ENCODE peak calls at places on chromosome X, in eight cellular contexts. One of them, this sample, is unnamed.

GRCh38 chrX:41758391-41758790 is 34.4 kb downstream of the GPR82 start:
- DNase-seq in left ventricle myocardium inferior: no peak
- DNase-seq in hepatocyte: no peak
- DNase-seq in tibial artery: no peak
- DNase-seq in IMR-90: no peak
- DNase-seq in PC-3: no peak
- DNase-seq in heart right ventricle: no peak
- DNase-seq in adipocyte: no peak
- DNase-seq in this sample: no peak

GRCh38 chrX:17608898-17609297 is 128.4 kb upstream of the SCML1 start:
- DNase-seq in left ventricle myocardium inferior: no peak
- DNase-seq in IMR-90: no peak
- DNase-seq in tibial artery: no peak
- DNase-seq in hepatocyte: no peak
- DNase-seq in PC-3: peak; percentile 83
- DNase-seq in adipocyte: peak; percentile 51
- DNase-seq in heart right ventricle: no peak
- DNase-seq in this sample: peak; percentile 56

GRCh38 chrX:150934453-150934852 is 36.0 kb upstream of the CD99L2 start:
- DNase-seq in PC-3: peak; percentile 60
- DNase-seq in adipocyte: peak; percentile 52
- DNase-seq in IMR-90: peak; percentile 66
- DNase-seq in hepatocyte: peak; percentile 55
- DNase-seq in heart right ventricle: peak; percentile 2
- DNase-seq in left ventricle myocardium inferior: no peak
- DNase-seq in tibial artery: no peak
- DNase-seq in this sample: no peak

GRCh38 chrX:15242899-15243555 is 26.9 kb downstream of the ASB9 start:
- DNase-seq in tibial artery: no peak
- DNase-seq in hepatocyte: peak; percentile 69
- DNase-seq in PC-3: peak; percentile 76
- DNase-seq in IMR-90: peak; percentile 59
- DNase-seq in heart right ventricle: peak; percentile 4
- DNase-seq in left ventricle myocardium inferior: no peak
- DNase-seq in adipocyte: peak; percentile 75
- DNase-seq in this sample: peak; percentile 87

GRCh38 chrX:136200466-136200865 is 50.7 kb downstream of the MAP7D3 start:
- DNase-seq in tibial artery: no peak
- DNase-seq in left ventricle myocardium inferior: no peak
- DNase-seq in PC-3: peak; percentile 59
- DNase-seq in IMR-90: peak; percentile 58
- DNase-seq in heart right ventricle: no peak
- DNase-seq in hepatocyte: no peak
- DNase-seq in adipocyte: peak; percentile 55
- DNase-seq in this sample: no peak

GRCh38 chrX:64739792-64740378 is 236.4 kb downstream of the ZC4H2 start:
- DNase-seq in left ventricle myocardium inferior: no peak
- DNase-seq in adipocyte: no peak
- DNase-seq in heart right ventricle: no peak
- DNase-seq in PC-3: no peak
- DNase-seq in tibial artery: no peak
- DNase-seq in IMR-90: no peak
- DNase-seq in hepatocyte: peak; percentile 15
- DNase-seq in this sample: no peak

GRCh38 chrX:135185795-135186443 is 14.7 kb upstream of the CT55 start:
- DNase-seq in PC-3: peak; percentile 67
- DNase-seq in IMR-90: peak; percentile 46
- DNase-seq in tibial artery: no peak
- DNase-seq in adipocyte: peak; percentile 62
- DNase-seq in left ventricle myocardium inferior: no peak
- DNase-seq in heart right ventricle: no peak
- DNase-seq in hepatocyte: peak; percentile 44
- DNase-seq in this sample: peak; percentile 83

GRCh38 chrX:70398899-70399298 is 24.2 kb upstream of the GDPD2 start:
- DNase-seq in tibial artery: no peak
- DNase-seq in left ventricle myocardium inferior: no peak
- DNase-seq in heart right ventricle: no peak
- DNase-seq in hepatocyte: no peak
- DNase-seq in adipocyte: peak; percentile 36
- DNase-seq in IMR-90: peak; percentile 16
- DNase-seq in PC-3: no peak
- DNase-seq in this sample: no peak

GRCh38 chrX:42714981-42715688 is 62.8 kb downstream of the PPP1R2C start:
- DNase-seq in hepatocyte: peak; percentile 76
- DNase-seq in PC-3: peak; percentile 40
- DNase-seq in adipocyte: peak; percentile 29
- DNase-seq in heart right ventricle: no peak
- DNase-seq in IMR-90: no peak
- DNase-seq in left ventricle myocardium inferior: peak; percentile 18
- DNase-seq in tibial artery: peak; percentile 69
- DNase-seq in this sample: peak; percentile 42

GRCh38 chrX:22575161-22575845 is 302.6 kb downstream of the CBLL2 start:
- DNase-seq in PC-3: peak; percentile 48
- DNase-seq in tibial artery: no peak
- DNase-seq in left ventricle myocardium inferior: no peak
- DNase-seq in IMR-90: peak; percentile 26
- DNase-seq in hepatocyte: no peak
- DNase-seq in heart right ventricle: no peak
- DNase-seq in adipocyte: peak; percentile 5
- DNase-seq in this sample: no peak

GRCh38 chrX:149511081-149511480 is 6.0 kb upstream of the IDS start:
- DNase-seq in adipocyte: no peak
- DNase-seq in left ventricle myocardium inferior: no peak
- DNase-seq in PC-3: peak; percentile 95
- DNase-seq in heart right ventricle: no peak
- DNase-seq in tibial artery: no peak
- DNase-seq in IMR-90: peak; percentile 50
- DNase-seq in hepatocyte: peak; percentile 14
- DNase-seq in this sample: no peak

GRCh38 chrX:150429577-150429976 is 66.5 kb downstream of the MAMLD1 start:
- DNase-seq in left ventricle myocardium inferior: no peak
- DNase-seq in adipocyte: peak; percentile 69
- DNase-seq in PC-3: peak; percentile 74
- DNase-seq in heart right ventricle: no peak
- DNase-seq in hepatocyte: no peak
- DNase-seq in IMR-90: peak; percentile 86
- DNase-seq in tibial artery: no peak
- DNase-seq in this sample: no peak

GRCh38 chrX:125758819-125759218 is 407.3 kb downstream of the DCAF12L2 start:
- DNase-seq in left ventricle myocardium inferior: no peak
- DNase-seq in IMR-90: no peak
- DNase-seq in tibial artery: no peak
- DNase-seq in hepatocyte: no peak
- DNase-seq in heart right ventricle: no peak
- DNase-seq in adipocyte: no peak
- DNase-seq in PC-3: no peak
- DNase-seq in this sample: no peak

GRCh38 chrX:39258331-39258730 is 457.1 kb downstream of the MID1IP1 start:
- DNase-seq in tibial artery: no peak
- DNase-seq in adipocyte: no peak
- DNase-seq in IMR-90: no peak
- DNase-seq in hepatocyte: no peak
- DNase-seq in left ventricle myocardium inferior: no peak
- DNase-seq in heart right ventricle: no peak
- DNase-seq in PC-3: no peak
- DNase-seq in this sample: peak; percentile 62

DNA sequence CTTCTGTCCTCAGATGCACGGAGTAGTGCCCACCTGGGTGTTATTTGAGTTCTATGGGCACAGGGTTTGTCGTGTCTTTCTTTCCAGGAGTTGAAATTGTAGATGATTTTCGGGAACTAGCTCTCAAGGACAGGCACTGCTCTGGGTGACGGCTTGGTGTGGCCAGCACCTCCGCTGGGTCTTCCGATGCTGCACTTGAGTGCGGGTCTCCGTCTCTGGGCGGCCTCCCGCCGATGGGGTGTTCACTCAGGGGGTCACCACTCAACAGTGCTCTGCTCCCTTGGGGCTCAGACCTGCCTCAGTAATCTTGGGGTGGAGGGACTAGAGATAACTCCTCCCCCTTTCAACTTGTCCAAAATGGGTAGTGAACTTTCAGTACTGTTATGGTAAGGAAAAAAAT is 2.5 kb downstream of the ZFP92 start:
- DNase-seq in tibial artery: no peak
- DNase-seq in hepatocyte: no peak
- DNase-seq in adipocyte: no peak
- DNase-seq in left ventricle myocardium inferior: no peak
- DNase-seq in heart right ventricle: no peak
- DNase-seq in IMR-90: no peak
- DNase-seq in PC-3: no peak
- DNase-seq in this sample: no peak
- H3K9me3 ChIP-seq in tibial artery: no peaks in the 10 kb centered on the region
- H3K9me3 ChIP-seq in hepatocyte: no peaks in the 10 kb centered on the region
- H3K9me3 ChIP-seq in adipocyte: peaks cover 3% of the 10 kb centered on the region
- H3K9me3 ChIP-seq in left ventricle myocardium inferior: no peaks in the 10 kb centered on the region
- H3K9me3 ChIP-seq in heart right ventricle: no peaks in the 10 kb centered on the region
- H3K9me3 ChIP-seq in IMR-90: peaks cover 4% of the 10 kb centered on the region
- H3K9me3 ChIP-seq in PC-3: no peaks in the 10 kb centered on the region
- H3K9me3 ChIP-seq in this sample: no peaks in the 10 kb centered on the region

DNA sequence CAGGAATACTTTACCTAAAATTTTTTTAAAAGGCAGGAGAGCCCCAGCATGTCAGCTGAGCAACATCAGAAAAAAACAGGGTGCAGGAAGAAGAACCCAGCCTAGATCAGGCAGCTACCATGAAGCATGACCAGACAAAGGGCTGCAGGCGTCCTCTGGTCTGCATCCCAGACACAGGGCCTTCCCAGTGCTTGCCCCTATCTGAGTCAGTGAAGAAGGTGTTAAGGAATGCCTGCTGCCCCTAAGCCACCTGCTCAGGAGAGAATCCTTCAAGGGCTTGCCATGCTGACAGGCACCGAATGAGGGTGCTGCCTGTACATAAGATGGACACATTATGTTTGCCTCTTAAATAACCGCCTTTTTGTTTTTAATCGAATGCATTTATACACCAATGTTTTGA is 85.3 kb downstream of the SLC9A7 start:
- DNase-seq in tibial artery: no peak
- DNase-seq in IMR-90: no peak
- DNase-seq in hepatocyte: no peak
- DNase-seq in left ventricle myocardium inferior: no peak
- DNase-seq in adipocyte: no peak
- DNase-seq in PC-3: no peak
- DNase-seq in heart right ventricle: no peak
- DNase-seq in this sample: no peak
- H3K36me3 ChIP-seq in tibial artery: no peaks in the 10 kb centered on the region
- H3K36me3 ChIP-seq in IMR-90: no peaks in the 10 kb centered on the region
- H3K36me3 ChIP-seq in hepatocyte: no peaks in the 10 kb centered on the region
- H3K36me3 ChIP-seq in left ventricle myocardium inferior: no peaks in the 10 kb centered on the region
- H3K36me3 ChIP-seq in adipocyte: no peaks in the 10 kb centered on the region
- H3K36me3 ChIP-seq in PC-3: peaks cover 18% of the 10 kb centered on the region
- H3K36me3 ChIP-seq in heart right ventricle: no peaks in the 10 kb centered on the region
- H3K36me3 ChIP-seq in this sample: no peaks in the 10 kb centered on the region

DNA sequence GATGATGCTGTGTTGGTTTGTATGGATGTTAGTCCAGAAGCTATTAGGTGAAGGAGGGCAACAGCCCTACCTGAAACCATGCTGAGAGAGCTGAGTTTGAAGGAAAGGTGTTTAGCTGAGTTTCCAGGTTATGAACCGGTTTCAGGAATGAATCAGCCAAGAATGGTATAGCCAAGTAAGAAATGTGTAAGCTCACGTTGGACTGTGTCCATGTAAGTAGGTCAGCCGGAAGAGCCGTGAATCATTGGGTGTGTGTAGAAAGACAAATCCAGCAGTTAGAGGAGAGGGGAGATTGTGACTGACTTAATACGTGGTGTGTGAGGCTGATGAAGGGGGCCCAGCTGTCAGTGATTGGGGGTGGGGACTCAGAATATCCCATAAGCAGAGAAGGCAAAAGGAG is 77.2 kb upstream of the SPIN4 start:
- DNase-seq in hepatocyte: no peak
- DNase-seq in tibial artery: no peak
- DNase-seq in left ventricle myocardium inferior: no peak
- DNase-seq in heart right ventricle: no peak
- DNase-seq in IMR-90: peak; percentile 8
- DNase-seq in adipocyte: no peak
- DNase-seq in PC-3: peak; percentile 90
- DNase-seq in this sample: no peak
- H3K9me3 ChIP-seq in hepatocyte: no peaks in the 10 kb centered on the region
- H3K9me3 ChIP-seq in tibial artery: no peaks in the 10 kb centered on the region
- H3K9me3 ChIP-seq in left ventricle myocardium inferior: no peaks in the 10 kb centered on the region
- H3K9me3 ChIP-seq in heart right ventricle: no peaks in the 10 kb centered on the region
- H3K9me3 ChIP-seq in IMR-90: no peaks in the 10 kb centered on the region
- H3K9me3 ChIP-seq in adipocyte: no peaks in the 10 kb centered on the region
- H3K9me3 ChIP-seq in PC-3: no peaks in the 10 kb centered on the region
- H3K9me3 ChIP-seq in this sample: no peaks in the 10 kb centered on the region

GRCh38 chrX:47202877-47203276 is 9.2 kb downstream of the UBA1 start:
- DNase-seq in adipocyte: no peak
- DNase-seq in IMR-90: no peak
- DNase-seq in heart right ventricle: no peak
- DNase-seq in hepatocyte: no peak
- DNase-seq in tibial artery: no peak
- DNase-seq in PC-3: no peak
- DNase-seq in left ventricle myocardium inferior: no peak
- DNase-seq in this sample: no peak
- H3K36me3 ChIP-seq in adipocyte: peaks cover 93% of the 10 kb centered on the region
- H3K36me3 ChIP-seq in IMR-90: peaks cover 89% of the 10 kb centered on the region
- H3K36me3 ChIP-seq in heart right ventricle: peaks cover 9% of the 10 kb centered on the region
- H3K36me3 ChIP-seq in hepatocyte: no peaks in the 10 kb centered on the region
- H3K36me3 ChIP-seq in tibial artery: peaks cover 59% of the 10 kb centered on the region
- H3K36me3 ChIP-seq in PC-3: peaks cover 84% of the 10 kb centered on the region
- H3K36me3 ChIP-seq in left ventricle myocardium inferior: peaks cover 86% of the 10 kb centered on the region
- H3K36me3 ChIP-seq in this sample: peaks cover 14% of the 10 kb centered on the region

GRCh38 chrX:78922754-78923153 is 22.4 kb upstream of the P2RY10 start:
- DNase-seq in hepatocyte: no peak
- DNase-seq in adipocyte: no peak
- DNase-seq in PC-3: peak; percentile 64
- DNase-seq in IMR-90: no peak
- DNase-seq in tibial artery: no peak
- DNase-seq in heart right ventricle: no peak
- DNase-seq in left ventricle myocardium inferior: no peak
- DNase-seq in this sample: no peak
- H3K9me3 ChIP-seq in hepatocyte: no peaks in the 10 kb centered on the region
- H3K9me3 ChIP-seq in adipocyte: no peaks in the 10 kb centered on the region
- H3K9me3 ChIP-seq in PC-3: no peaks in the 10 kb centered on the region
- H3K9me3 ChIP-seq in IMR-90: no peaks in the 10 kb centered on the region
- H3K9me3 ChIP-seq in tibial artery: no peaks in the 10 kb centered on the region
- H3K9me3 ChIP-seq in heart right ventricle: no peaks in the 10 kb centered on the region
- H3K9me3 ChIP-seq in left ventricle myocardium inferior: no peaks in the 10 kb centered on the region
- H3K9me3 ChIP-seq in this sample: no peaks in the 10 kb centered on the region

GRCh38 chrX:104762641-104763040 is 196.6 kb downstream of the IL1RAPL2 start:
- DNase-seq in PC-3: no peak
- DNase-seq in adipocyte: no peak
- DNase-seq in tibial artery: no peak
- DNase-seq in heart right ventricle: no peak
- DNase-seq in IMR-90: no peak
- DNase-seq in left ventricle myocardium inferior: no peak
- DNase-seq in hepatocyte: no peak
- DNase-seq in this sample: no peak
- H3K36me3 ChIP-seq in PC-3: no peaks in the 10 kb centered on the region
- H3K36me3 ChIP-seq in adipocyte: no peaks in the 10 kb centered on the region
- H3K36me3 ChIP-seq in tibial artery: no peaks in the 10 kb centered on the region
- H3K36me3 ChIP-seq in heart right ventricle: no peaks in the 10 kb centered on the region
- H3K36me3 ChIP-seq in IMR-90: no peaks in the 10 kb centered on the region
- H3K36me3 ChIP-seq in left ventricle myocardium inferior: no peaks in the 10 kb centered on the region
- H3K36me3 ChIP-seq in hepatocyte: no peaks in the 10 kb centered on the region
- H3K36me3 ChIP-seq in this sample: no peaks in the 10 kb centered on the region

GRCh38 chrX:57669961-57670360 is 10.1 kb downstream of the NLRP2B start:
- DNase-seq in tibial artery: no peak
- DNase-seq in PC-3: no peak
- DNase-seq in left ventricle myocardium inferior: no peak
- DNase-seq in hepatocyte: no peak
- DNase-seq in IMR-90: no peak
- DNase-seq in heart right ventricle: no peak
- DNase-seq in adipocyte: no peak
- DNase-seq in this sample: no peak
- H3K9me3 ChIP-seq in tibial artery: peaks cover 8% of the 10 kb centered on the region
- H3K9me3 ChIP-seq in PC-3: no peaks in the 10 kb centered on the region
- H3K9me3 ChIP-seq in left ventricle myocardium inferior: peaks cover 17% of the 10 kb centered on the region
- H3K9me3 ChIP-seq in hepatocyte: peaks cover 3% of the 10 kb centered on the region
- H3K9me3 ChIP-seq in IMR-90: no peaks in the 10 kb centered on the region
- H3K9me3 ChIP-seq in heart right ventricle: no peaks in the 10 kb centered on the region
- H3K9me3 ChIP-seq in adipocyte: peaks cover 28% of the 10 kb centered on the region
- H3K9me3 ChIP-seq in this sample: no peaks in the 10 kb centered on the region